ENCODE peak calls at places on chromosomes 16 and 17, in five cellular contexts. V is esophagus squamous epithelium, J is hepatocyte, M is IMR-90, F is GM23248. O is an unnamed sample. For H3K36me3, the result is how much of the 10 kb centered on the place peaks cover.

GRCh38 chr17:32953062-32953461 is 25.1 kb downstream of the TMEM98 start:
- DNase-seq in V (no peak), J (no peak), M (no peak), F (no peak), O (no peak)

GRCh38 chr16:46974352-46974751 is 878 bp upstream of the DNAJA2 start:
- DNase-seq in V (no peak), J (no peak), M (no peak), F (peak), O (no peak)

GRCh38 chr17:4764612-4765011 is 7.1 kb upstream of the TM4SF5 start:
- DNase-seq in V (no peak), J (no peak), M (no peak), F (no peak), O (no peak)

GRCh38 chr17:13351046-13351445 is 250.7 kb downstream of the HS3ST3A1 start:
- DNase-seq in V (no peak), J (no peak), M (peak), F (peak), O (no peak)

GRCh38 chr17:6599364-6599763 is 41.1 kb downstream of the KIAA0753 start:
- DNase-seq in V (no peak), J (no peak), M (peak), F (no peak), O (no peak)

GRCh38 chr17:9576521-9577401 is at the start of gene CFAP52:
- DNase-seq in V (no peak), J (peak), M (peak), F (peak), O (peak)

GRCh38 chr17:63094636-63095035 is 128.6 kb downstream of the TANC2 start:
- DNase-seq in V (no peak), J (no peak), M (no peak), F (no peak), O (no peak)

GRCh38 chr17:37844158-37844976 is 79.8 kb upstream of the TBC1D3K start:
- DNase-seq in V (no peak), J (peak), M (peak), F (peak), O (peak)

GRCh38 chr17:49337900-49338299 is 24.1 kb downstream of the ZNF652 start:
- DNase-seq in V (no peak), J (no peak), M (peak), F (peak), O (no peak)

GRCh38 chr17:42288078-42288984 is at the start of gene STAT5A:
- DNase-seq in V (peak), J (peak), M (peak), F (peak), O (peak)

GRCh38 chr16:84643677-84644076 is 4.6 kb upstream of the KLHL36 start:
- DNase-seq in V (no peak), J (no peak), M (no peak), F (no peak), O (no peak)

GRCh38 chr17:27157898-27158297 is 136.0 kb upstream of the WSB1 start:
- DNase-seq in V (no peak), J (no peak), M (no peak), F (no peak), O (no peak)

GRCh38 chr17:47692137-47692894 is 1.6 kb upstream of the TBKBP1 start:
- DNase-seq in V (no peak), J (no peak), M (no peak), F (no peak), O (peak)
- H3K4me3 ChIP-seq in V (no peak), J (no peak), M (no peak), F (peak), O (no peak)

DNA sequence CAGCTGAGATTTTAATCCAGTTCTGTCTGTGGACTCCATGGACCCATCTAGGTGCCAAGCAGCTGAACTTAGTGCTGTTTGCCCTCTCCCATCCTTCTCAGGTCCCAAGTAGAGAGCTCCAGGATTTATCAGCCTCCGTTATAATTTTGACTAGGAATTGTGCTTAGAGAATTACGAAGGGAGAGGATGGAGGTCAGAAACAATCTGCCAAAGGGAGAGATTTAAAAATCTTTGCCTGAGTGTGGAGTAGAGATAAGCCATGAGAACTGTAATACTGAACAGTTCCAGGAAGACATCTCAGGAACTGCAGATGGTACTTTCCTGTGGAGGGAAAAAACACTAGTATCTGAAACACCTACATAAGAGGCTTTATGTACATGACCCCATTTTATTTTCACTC is 27.0 kb downstream of the CEP95 start:
- DNase-seq in V (no peak), J (no peak), M (no peak), F (no peak), O (no peak)
- H3K36me3 ChIP-seq in V (half or more), J (under half), M (half or more), F (half or more), O (half or more)

GRCh38 chr16:4946917-4947316 is 10.0 kb upstream of the PPL start:
- DNase-seq in V (no peak), J (no peak), M (no peak), F (no peak), O (no peak)

GRCh38 chr16:4949986-4950385 is 8.1 kb upstream of the SEC14L5 start:
- DNase-seq in V (no peak), J (no peak), M (no peak), F (no peak), O (no peak)

GRCh38 chr16:4945560-4946502 is 8.9 kb upstream of the PPL start:
- DNase-seq in V (no peak), J (peak), M (no peak), F (peak), O (no peak)

GRCh38 chr16:4948903-4949766 is 9.0 kb upstream of the SEC14L5 start:
- DNase-seq in V (no peak), J (no peak), M (no peak), F (no peak), O (peak)

GRCh38 chr16:4947722-4948503 is 10.2 kb upstream of the SEC14L5 start:
- DNase-seq in V (no peak), J (peak), M (no peak), F (no peak), O (peak)
- H3K4me3 ChIP-seq in V (no peak), J (no peak), M (no peak), F (no peak), O (no peak)

GRCh38 chr16:3730161-3731125 is 13.1 kb upstream of the TRAP1 start:
- DNase-seq in V (no peak), J (no peak), M (no peak), F (no peak), O (peak)
- H3K36me3 ChIP-seq in V (half or more), J (under half), M (half or more), F (under half), O (under half)

GRCh38 chr16:2716101-2716885 is 3.7 kb downstream of the PRSS27 start:
- DNase-seq in V (no peak), J (no peak), M (no peak), F (no peak), O (no peak)

GRCh38 chr16:2715519-2715918 is 4.5 kb downstream of the PRSS27 start:
- DNase-seq in V (no peak), J (peak), M (peak), F (peak), O (peak)

GRCh38 chr16:2713985-2714774 is 5.8 kb downstream of the PRSS27 start:
- DNase-seq in V (no peak), J (no peak), M (no peak), F (no peak), O (no peak)

GRCh38 chr16:2713523-2713922 is 6.5 kb downstream of the PRSS27 start:
- DNase-seq in V (no peak), J (no peak), M (no peak), F (no peak), O (no peak)

GRCh38 chr16:2715064-2715463 is 5.0 kb downstream of the PRSS27 start:
- DNase-seq in V (no peak), J (no peak), M (no peak), F (no peak), O (no peak)
- H3K4me3 ChIP-seq in V (peak), J (no peak), M (no peak), F (no peak), O (peak)

DNA sequence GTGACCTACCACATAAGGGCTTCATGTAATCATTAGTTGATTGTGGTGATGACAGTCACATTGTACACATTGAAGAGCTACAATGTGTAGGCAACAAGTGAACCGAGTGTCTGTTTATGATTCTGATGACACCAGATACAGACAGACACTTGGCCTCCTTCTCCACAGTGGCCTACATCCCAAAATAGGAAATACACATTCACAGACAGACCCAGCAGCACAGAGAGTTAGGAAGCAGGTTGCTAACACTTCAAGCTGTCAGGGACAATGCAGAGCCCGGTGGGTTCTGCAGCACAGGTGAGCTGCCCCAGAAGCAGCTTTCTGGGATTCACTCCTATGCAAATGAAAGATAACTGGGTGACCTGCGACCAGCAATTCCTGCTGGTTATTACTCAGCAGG is 72.2 kb downstream of the CDH11 start:
- DNase-seq in V (no peak), J (no peak), M (no peak), F (no peak), O (no peak)
- H3K36me3 ChIP-seq in V (under half), J (under half), M (under half), F (half or more), O (under half)

O was measured in H7.